ENCODE peak calls at places on chromosomes 2 and 18, in six cellular contexts. F is GM23248, P is HCT116, M is PC-3, V is MM.1S, B is SK-N-SH. O is an unnamed sample.

GRCh38 chr18:25282282-25282681 is 69.7 kb downstream of the ZNF521 start:
- DNase-seq in F (no peak), P (no peak), M (no peak), V (no peak), B (no peak), O (no peak)

GRCh38 chr18:62326646-62327348 is 1.7 kb downstream of the TNFRSF11A start:
- DNase-seq in F (peak; percentile 9), P (no peak), M (peak; percentile 16), V (no peak), B (no peak), O (no peak)

GRCh38 chr18:26309283-26309682 is 83.0 kb downstream of the TAF4B start:
- DNase-seq in F (peak; percentile 84), P (no peak), M (peak; percentile 27), V (no peak), B (no peak), O (no peak)

GRCh38 chr18:80044072-80044471 is 9.8 kb downstream of the RBFA start:
- DNase-seq in F (no peak), P (no peak), M (no peak), V (no peak), B (no peak), O (no peak)

GRCh38 chr2:164498841-164499240 is 122.4 kb downstream of the GRB14 start:
- DNase-seq in F (no peak), P (no peak), M (no peak), V (no peak), B (no peak), O (no peak)

GRCh38 chr2:2795438-2796091 is 464.5 kb upstream of the MYT1L start:
- DNase-seq in F (no peak), P (no peak), M (no peak), V (no peak), B (no peak), O (no peak)

GRCh38 chr2:68287580-68288441 is 31.9 kb downstream of the CNRIP1 start:
- DNase-seq in F (peak; percentile 90), P (no peak), M (peak; percentile 14), V (peak; percentile 46), B (no peak), O (no peak)

GRCh38 chr18:23307567-23308295 is 145.4 kb upstream of the RIOK3 start:
- DNase-seq in F (peak; percentile 80), P (peak; percentile 16), M (peak; percentile 32), V (no peak), B (no peak), O (no peak)

GRCh38 chr2:202278944-202279343 is 13.4 kb downstream of the NOP58 start:
- DNase-seq in F (peak; percentile 84), P (no peak), M (peak; percentile 50), V (no peak), B (peak; percentile 53), O (peak; percentile 43)
- H3K9ac ChIP-seq in F (peak overlapping the region; percentile 18), P (no peak overlapping the region), M (no peak overlapping the region), V (no peak overlapping the region), B (peak overlapping the region; percentile 19), O (no peak overlapping the region)

DNA sequence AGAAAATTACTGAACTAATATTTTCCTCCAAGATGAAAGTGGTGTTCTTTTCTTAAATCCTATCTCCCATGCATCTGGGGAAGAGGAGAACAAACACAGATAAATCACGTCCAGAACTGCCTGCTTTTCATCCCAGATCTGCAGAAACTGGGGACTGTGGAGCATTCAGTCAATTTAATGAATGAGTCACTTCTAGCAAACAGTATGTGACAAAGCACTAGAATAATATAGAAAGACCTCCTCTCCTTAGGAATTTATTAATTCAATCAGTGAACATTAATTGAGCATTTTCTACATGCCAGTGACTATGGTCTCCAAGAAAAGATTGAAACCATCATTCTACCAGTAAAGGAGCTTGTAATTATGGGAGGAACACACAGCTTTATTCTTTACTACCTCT is 693.4 kb upstream of the ID2 start:
- DNase-seq in F (no peak), P (no peak), M (peak; percentile 32), V (no peak), B (no peak), O (no peak)
- H3K9me2 ChIP-seq in F (no peaks in the 10 kb centered on the region), P (no peaks in the 10 kb centered on the region), M (no peaks in the 10 kb centered on the region), V (no peaks in the 10 kb centered on the region), B (no peaks in the 10 kb centered on the region), O (no peaks in the 10 kb centered on the region)

GRCh38 chr2:69890881-69891280 is 2.9 kb upstream of the SNRNP27 start:
- DNase-seq in F (no peak), P (no peak), M (peak; percentile 3), V (no peak), B (no peak), O (no peak)
- H2AFZ ChIP-seq in F (no peak overlapping the region), P (no peak overlapping the region), M (no peak overlapping the region), V (no peak overlapping the region), B (no peak overlapping the region), O (peak overlapping the region; percentile 5)

GRCh38 chr2:219209236-219209635 is 2.7 kb downstream of the ZFAND2B start:
- DNase-seq in F (no peak), P (no peak), M (no peak), V (no peak), B (no peak), O (peak; percentile 5)
- H3K9ac ChIP-seq in F (no peak overlapping the region), P (no peak overlapping the region), M (no peak overlapping the region), V (no peak overlapping the region), B (no peak overlapping the region), O (no peak overlapping the region)